ENCODE peak calls at places on chromosome 5, in four cellular contexts. One of them, this sample, is unnamed.

GRCh38 chr5:120640793-120641192 is 176.7 kb downstream of the PRR16 start:
- DNase-seq in trophoblast cell: no peak
- DNase-seq in neuronal stem cell: no peak
- DNase-seq in IMR-90: no peak
- DNase-seq in this sample: no peak

GRCh38 chr5:152331006-152331405 is 74.1 kb downstream of the NMUR2 start:
- DNase-seq in IMR-90: no peak
- DNase-seq in neuronal stem cell: no peak
- DNase-seq in trophoblast cell: no peak
- DNase-seq in this sample: no peak

GRCh38 chr5:147628054-147628895 is 118.4 kb upstream of the DPYSL3 start:
- DNase-seq in neuronal stem cell: peak; percentile 78
- DNase-seq in trophoblast cell: peak; percentile 91
- DNase-seq in IMR-90: peak; percentile 55
- DNase-seq in this sample: peak; percentile 76

GRCh38 chr5:54658014-54658413 is 140.5 kb downstream of the SNX18 start:
- DNase-seq in neuronal stem cell: no peak
- DNase-seq in IMR-90: peak; percentile 96
- DNase-seq in trophoblast cell: no peak
- DNase-seq in this sample: peak; percentile 47

GRCh38 chr5:169548315-169548714 is 35.3 kb upstream of the SPDL1 start:
- DNase-seq in IMR-90: peak; percentile 24
- DNase-seq in neuronal stem cell: no peak
- DNase-seq in trophoblast cell: peak; percentile 31
- DNase-seq in this sample: peak; percentile 18

GRCh38 chr5:135242021-135242480 is 157.0 kb downstream of the MACROH2A1 start:
- DNase-seq in trophoblast cell: peak; percentile 49
- DNase-seq in neuronal stem cell: no peak
- DNase-seq in IMR-90: peak; percentile 64
- DNase-seq in this sample: peak; percentile 58

GRCh38 chr5:18778226-18778625 is 1144.0 kb downstream of the TAF11L14 start:
- DNase-seq in neuronal stem cell: no peak
- DNase-seq in IMR-90: no peak
- DNase-seq in trophoblast cell: no peak
- DNase-seq in this sample: no peak

GRCh38 chr5:72355706-72356299 is 35.6 kb downstream of the PTCD2 start:
- DNase-seq in neuronal stem cell: peak; percentile 15
- DNase-seq in IMR-90: peak; percentile 22
- DNase-seq in trophoblast cell: peak; percentile 51
- DNase-seq in this sample: peak; percentile 59

GRCh38 chr5:116452774-116453368 is 121.8 kb downstream of the SEMA6A start:
- DNase-seq in IMR-90: no peak
- DNase-seq in trophoblast cell: no peak
- DNase-seq in neuronal stem cell: no peak
- DNase-seq in this sample: peak; percentile 9

GRCh38 chr5:169717298-169717697 is 80.2 kb downstream of the DOCK2 start:
- DNase-seq in IMR-90: peak; percentile 30
- DNase-seq in trophoblast cell: peak; percentile 29
- DNase-seq in neuronal stem cell: no peak
- DNase-seq in this sample: no peak

GRCh38 chr5:50325237-50325832 is 115.8 kb downstream of the EMB start:
- DNase-seq in trophoblast cell: peak; percentile 54
- DNase-seq in neuronal stem cell: no peak
- DNase-seq in IMR-90: peak; percentile 28
- DNase-seq in this sample: peak; percentile 17

GRCh38 chr5:132076983-132077382 is 3.4 kb downstream of the CSF2 start:
- DNase-seq in neuronal stem cell: no peak
- DNase-seq in trophoblast cell: no peak
- DNase-seq in IMR-90: no peak
- DNase-seq in this sample: no peak

GRCh38 chr5:31471916-31472315 is 60.0 kb downstream of the DROSHA start:
- DNase-seq in IMR-90: no peak
- DNase-seq in trophoblast cell: peak; percentile 44
- DNase-seq in neuronal stem cell: no peak
- DNase-seq in this sample: no peak

GRCh38 chr5:59143926-59144333 is 561.1 kb downstream of the RAB3C start:
- DNase-seq in neuronal stem cell: no peak
- DNase-seq in IMR-90: no peak
- DNase-seq in trophoblast cell: no peak
- DNase-seq in this sample: no peak

GRCh38 chr5:111461261-111461671 is 51.1 kb downstream of the STARD4 start:
- DNase-seq in neuronal stem cell: peak; percentile 31
- DNase-seq in trophoblast cell: peak; percentile 72
- DNase-seq in IMR-90: peak; percentile 25
- DNase-seq in this sample: peak; percentile 52

DNA sequence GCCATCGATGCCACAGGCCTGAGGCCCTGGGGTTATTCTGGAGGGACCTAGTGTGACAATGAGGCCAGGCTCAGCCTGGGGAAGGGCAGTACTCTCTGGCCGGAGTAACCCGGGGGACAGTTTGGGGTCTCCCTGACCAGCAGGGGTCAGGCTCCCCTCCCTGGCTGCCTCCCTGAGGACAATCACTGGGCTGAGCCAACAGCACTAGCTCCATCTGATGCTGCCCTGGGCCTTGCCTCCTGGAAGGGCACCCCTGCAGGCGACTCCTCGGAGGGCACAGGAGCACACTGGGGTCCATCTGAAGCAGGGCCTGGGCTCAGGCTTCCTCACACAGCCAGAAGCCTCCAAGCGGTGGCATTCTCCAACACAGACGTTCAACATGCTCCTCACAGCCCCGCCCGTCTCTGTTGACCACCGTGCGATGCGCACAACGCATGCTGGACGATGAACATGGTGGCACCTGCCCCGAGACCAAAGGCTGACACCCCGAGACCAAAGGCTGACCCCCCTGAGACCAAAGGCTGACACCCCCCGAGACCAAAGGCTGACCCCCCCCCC is 68.3 kb downstream of the ADAMTS2 start:
- DNase-seq in neuronal stem cell: no peak
- DNase-seq in IMR-90: no peak
- DNase-seq in trophoblast cell: no peak
- DNase-seq in this sample: no peak
- H4K8ac ChIP-seq in neuronal stem cell: no peak overlapping the region
- H4K8ac ChIP-seq in IMR-90: peak overlapping the region; percentile 76
- H4K8ac ChIP-seq in trophoblast cell: peak overlapping the region; percentile 38
- H4K8ac ChIP-seq in this sample: peak overlapping the region; percentile 92

GRCh38 chr5:143172736-143173135 is 230.8 kb downstream of the NR3C1 start:
- DNase-seq in IMR-90: no peak
- DNase-seq in trophoblast cell: no peak
- DNase-seq in neuronal stem cell: no peak
- DNase-seq in this sample: no peak
- H2BK5ac ChIP-seq in IMR-90: no peak overlapping the region
- H2BK5ac ChIP-seq in trophoblast cell: no peak overlapping the region
- H2BK5ac ChIP-seq in neuronal stem cell: no peak overlapping the region
- H2BK5ac ChIP-seq in this sample: no peak overlapping the region

GRCh38 chr5:2523180-2523579 is 228.3 kb downstream of the IRX2 start:
- DNase-seq in IMR-90: no peak
- DNase-seq in trophoblast cell: no peak
- DNase-seq in neuronal stem cell: no peak
- DNase-seq in this sample: no peak

GRCh38 chr5:2522372-2522771 is 229.1 kb downstream of the IRX2 start:
- DNase-seq in neuronal stem cell: no peak
- DNase-seq in IMR-90: no peak
- DNase-seq in trophoblast cell: no peak
- DNase-seq in this sample: no peak

GRCh38 chr5:2517451-2517850 is 234.0 kb downstream of the IRX2 start:
- DNase-seq in IMR-90: no peak
- DNase-seq in trophoblast cell: no peak
- DNase-seq in neuronal stem cell: no peak
- DNase-seq in this sample: no peak

GRCh38 chr5:2515180-2515809 is 236.2 kb downstream of the IRX2 start:
- DNase-seq in trophoblast cell: no peak
- DNase-seq in neuronal stem cell: no peak
- DNase-seq in IMR-90: no peak
- DNase-seq in this sample: no peak

GRCh38 chr5:2519153-2519552 is 232.3 kb downstream of the IRX2 start:
- DNase-seq in neuronal stem cell: no peak
- DNase-seq in IMR-90: no peak
- DNase-seq in trophoblast cell: no peak
- DNase-seq in this sample: no peak
- H4K8ac ChIP-seq in neuronal stem cell: no peak overlapping the region
- H4K8ac ChIP-seq in IMR-90: no peak overlapping the region
- H4K8ac ChIP-seq in trophoblast cell: no peak overlapping the region
- H4K8ac ChIP-seq in this sample: no peak overlapping the region

GRCh38 chr5:73939535-73939934 is 313.5 kb downstream of the ARHGEF28 start:
- DNase-seq in trophoblast cell: peak; percentile 85
- DNase-seq in neuronal stem cell: no peak
- DNase-seq in IMR-90: no peak
- DNase-seq in this sample: no peak
- H2BK5ac ChIP-seq in trophoblast cell: peak overlapping the region; percentile 1
- H2BK5ac ChIP-seq in neuronal stem cell: no peak overlapping the region
- H2BK5ac ChIP-seq in IMR-90: no peak overlapping the region
- H2BK5ac ChIP-seq in this sample: peak overlapping the region; percentile 77

GRCh38 chr5:6711409-6712135 is 1.7 kb upstream of the TENT4A start:
- DNase-seq in neuronal stem cell: no peak
- DNase-seq in IMR-90: no peak
- DNase-seq in trophoblast cell: no peak
- DNase-seq in this sample: no peak

GRCh38 chr5:6714221-6715041 is 1.2 kb downstream of the TENT4A start:
- DNase-seq in trophoblast cell: peak; percentile 25
- DNase-seq in IMR-90: no peak
- DNase-seq in neuronal stem cell: no peak
- DNase-seq in this sample: no peak

GRCh38 chr5:6712136-6712581 is 1.1 kb upstream of the TENT4A start:
- DNase-seq in trophoblast cell: peak; percentile 52
- DNase-seq in neuronal stem cell: peak; percentile 51
- DNase-seq in IMR-90: peak; percentile 73
- DNase-seq in this sample: peak; percentile 84

GRCh38 chr5:6713274-6714181 is at the start of gene TENT4A:
- DNase-seq in IMR-90: no peak
- DNase-seq in trophoblast cell: peak; percentile 29
- DNase-seq in neuronal stem cell: no peak
- DNase-seq in this sample: no peak

GRCh38 chr5:6712582-6713273 is 504 bp upstream of the TENT4A start:
- DNase-seq in IMR-90: peak; percentile 94
- DNase-seq in neuronal stem cell: peak; percentile 96
- DNase-seq in trophoblast cell: peak; percentile 99
- DNase-seq in this sample: peak; percentile 96
- H4K8ac ChIP-seq in IMR-90: peak overlapping the region; percentile 44
- H4K8ac ChIP-seq in neuronal stem cell: no peak overlapping the region
- H4K8ac ChIP-seq in trophoblast cell: peak overlapping the region; percentile 64
- H4K8ac ChIP-seq in this sample: peak overlapping the region; percentile 76

GRCh38 chr5:173662896-173663809 is 46.7 kb upstream of the BOD1 start:
- DNase-seq in IMR-90: no peak
- DNase-seq in neuronal stem cell: no peak
- DNase-seq in trophoblast cell: no peak
- DNase-seq in this sample: no peak
- H2BK5ac ChIP-seq in IMR-90: no peak overlapping the region
- H2BK5ac ChIP-seq in neuronal stem cell: no peak overlapping the region
- H2BK5ac ChIP-seq in trophoblast cell: no peak overlapping the region
- H2BK5ac ChIP-seq in this sample: no peak overlapping the region

DNA sequence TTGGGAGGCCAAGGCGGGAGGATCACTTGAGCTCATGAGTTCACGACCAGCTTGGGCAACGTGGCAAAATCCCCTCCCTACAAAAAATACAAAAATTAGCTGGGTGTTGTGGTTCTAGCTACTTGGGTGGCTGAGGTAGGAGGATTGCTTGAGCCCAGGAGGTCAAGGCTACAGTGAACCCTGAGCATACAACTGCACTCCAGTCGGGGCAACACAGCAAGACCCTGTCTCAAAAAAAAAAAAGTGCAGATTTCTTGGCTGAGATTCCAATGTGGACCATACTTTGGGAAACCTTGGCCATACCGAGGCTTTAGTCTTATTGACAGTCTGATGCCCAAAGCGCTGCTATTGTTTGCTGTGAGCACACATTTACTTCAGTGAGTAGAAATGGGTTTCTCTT is 113.6 kb upstream of the CLINT1 start:
- DNase-seq in IMR-90: no peak
- DNase-seq in neuronal stem cell: no peak
- DNase-seq in trophoblast cell: no peak
- DNase-seq in this sample: no peak
- H4K8ac ChIP-seq in IMR-90: no peak overlapping the region
- H4K8ac ChIP-seq in neuronal stem cell: no peak overlapping the region
- H4K8ac ChIP-seq in trophoblast cell: no peak overlapping the region
- H4K8ac ChIP-seq in this sample: no peak overlapping the region

This sample was measured in mesenchymal stem cell.